ENCODE peak calls at places on chromosome 2, in four cellular contexts. One of them, this sample, is unnamed.
A peak's percentile ranks its signal among the peaks of the same experiment; 100 is the strongest.

GRCh38 chr2:44016282-44016681 is 20.5 kb upstream of the LRPPRC start:
- DNase-seq in GM23248: peak; percentile 49
- DNase-seq in mammary epithelial cell: peak; percentile 30
- DNase-seq in MM.1S: peak; percentile 40
- DNase-seq in this sample: no peak

GRCh38 chr2:169258045-169258601 is 104.2 kb downstream of the LRP2 start:
- DNase-seq in MM.1S: no peak
- DNase-seq in GM23248: no peak
- DNase-seq in mammary epithelial cell: no peak
- DNase-seq in this sample: no peak

GRCh38 chr2:102387763-102388546 is 32.4 kb downstream of the IL18R1 start:
- DNase-seq in MM.1S: no peak
- DNase-seq in mammary epithelial cell: no peak
- DNase-seq in GM23248: no peak
- DNase-seq in this sample: no peak

GRCh38 chr2:109609352-109610024 is 4.3 kb downstream of the SEPTIN10 start:
- DNase-seq in MM.1S: peak; percentile 40
- DNase-seq in mammary epithelial cell: peak; percentile 27
- DNase-seq in GM23248: peak; percentile 72
- DNase-seq in this sample: no peak

GRCh38 chr2:20091305-20091991 is 40.0 kb upstream of the LAPTM4A start:
- DNase-seq in MM.1S: no peak
- DNase-seq in GM23248: peak; percentile 97
- DNase-seq in mammary epithelial cell: peak; percentile 87
- DNase-seq in this sample: peak; percentile 83

GRCh38 chr2:16568998-16569397 is 96.6 kb downstream of the CYRIA start:
- DNase-seq in GM23248: no peak
- DNase-seq in MM.1S: no peak
- DNase-seq in mammary epithelial cell: no peak
- DNase-seq in this sample: no peak

GRCh38 chr2:102523647-102524046 is 50.6 kb downstream of the SLC9A4 start:
- DNase-seq in GM23248: no peak
- DNase-seq in MM.1S: no peak
- DNase-seq in mammary epithelial cell: peak; percentile 33
- DNase-seq in this sample: no peak

GRCh38 chr2:15795426-15795825 is 144.9 kb upstream of the MYCN start:
- DNase-seq in GM23248: no peak
- DNase-seq in mammary epithelial cell: no peak
- DNase-seq in MM.1S: no peak
- DNase-seq in this sample: no peak

GRCh38 chr2:36578343-36579296 is 19.3 kb downstream of the FEZ2 start:
- DNase-seq in mammary epithelial cell: peak; percentile 47
- DNase-seq in MM.1S: peak; percentile 6
- DNase-seq in GM23248: no peak
- DNase-seq in this sample: no peak

GRCh38 chr2:195029804-195030654 is 627.0 kb upstream of the SLC39A10 start:
- DNase-seq in GM23248: no peak
- DNase-seq in mammary epithelial cell: no peak
- DNase-seq in MM.1S: peak; percentile 15
- DNase-seq in this sample: no peak

GRCh38 chr2:10285578-10286198 is 17.0 kb upstream of the HPCAL1 start:
- DNase-seq in MM.1S: no peak
- DNase-seq in mammary epithelial cell: peak; percentile 49
- DNase-seq in GM23248: peak; percentile 78
- DNase-seq in this sample: no peak

GRCh38 chr2:174835797-174836255 is 71.6 kb upstream of the CHRNA1 start:
- DNase-seq in GM23248: peak; percentile 97
- DNase-seq in MM.1S: no peak
- DNase-seq in mammary epithelial cell: peak; percentile 96
- DNase-seq in this sample: peak; percentile 85

GRCh38 chr2:52572469-52572894 is 1195.1 kb upstream of the CHAC2 start:
- DNase-seq in mammary epithelial cell: no peak
- DNase-seq in GM23248: no peak
- DNase-seq in MM.1S: no peak
- DNase-seq in this sample: no peak

GRCh38 chr2:170088776-170089175 is 89.2 kb upstream of the MYO3B start:
- DNase-seq in GM23248: peak; percentile 22
- DNase-seq in MM.1S: no peak
- DNase-seq in mammary epithelial cell: no peak
- DNase-seq in this sample: no peak

GRCh38 chr2:218149865-218150264 is 16.9 kb downstream of the CXCR1 start:
- DNase-seq in GM23248: no peak
- DNase-seq in mammary epithelial cell: no peak
- DNase-seq in MM.1S: no peak
- DNase-seq in this sample: no peak

GRCh38 chr2:86027913-86028762 is 77.5 kb downstream of the POLR1A start:
- DNase-seq in GM23248: no peak
- DNase-seq in MM.1S: no peak
- DNase-seq in mammary epithelial cell: no peak
- DNase-seq in this sample: no peak

GRCh38 chr2:67135201-67135600 is 261.9 kb upstream of the ETAA1 start:
- DNase-seq in mammary epithelial cell: no peak
- DNase-seq in GM23248: no peak
- DNase-seq in MM.1S: no peak
- DNase-seq in this sample: no peak

GRCh38 chr2:209476367-209477191 is 52.7 kb downstream of the MAP2 start:
- DNase-seq in MM.1S: no peak
- DNase-seq in GM23248: no peak
- DNase-seq in mammary epithelial cell: no peak
- DNase-seq in this sample: no peak

GRCh38 chr2:11155326-11156059 is at the start of gene SLC66A3:
- DNase-seq in GM23248: peak; percentile 93
- DNase-seq in MM.1S: peak; percentile 88
- DNase-seq in mammary epithelial cell: peak; percentile 90
- DNase-seq in this sample: no peak

GRCh38 chr2:186576614-186577013 is 13.2 kb upstream of the ITGAV start:
- DNase-seq in mammary epithelial cell: no peak
- DNase-seq in MM.1S: no peak
- DNase-seq in GM23248: peak; percentile 80
- DNase-seq in this sample: no peak

GRCh38 chr2:85589982-85590791 is 5.4 kb upstream of the RNF181 start:
- DNase-seq in MM.1S: no peak
- DNase-seq in mammary epithelial cell: peak; percentile 49
- DNase-seq in GM23248: peak; percentile 94
- DNase-seq in this sample: no peak

GRCh38 chr2:26314243-26314642 is 31.7 kb upstream of the SELENOI start:
- DNase-seq in GM23248: no peak
- DNase-seq in MM.1S: no peak
- DNase-seq in mammary epithelial cell: no peak
- DNase-seq in this sample: no peak

GRCh38 chr2:223528036-223528435 is 74.1 kb downstream of the SCG2 start:
- DNase-seq in GM23248: peak; percentile 90
- DNase-seq in mammary epithelial cell: peak; percentile 82
- DNase-seq in MM.1S: no peak
- DNase-seq in this sample: peak; percentile 41

GRCh38 chr2:218892693-218893348 is 12.2 kb downstream of the WNT10A start:
- DNase-seq in mammary epithelial cell: peak; percentile 53
- DNase-seq in GM23248: peak; percentile 76
- DNase-seq in MM.1S: peak; percentile 93
- DNase-seq in this sample: no peak

GRCh38 chr2:38268691-38269309 is 108.3 kb downstream of the ATL2 start:
- DNase-seq in GM23248: peak; percentile 85
- DNase-seq in MM.1S: no peak
- DNase-seq in mammary epithelial cell: peak; percentile 5
- DNase-seq in this sample: no peak

GRCh38 chr2:122166820-122167219 is 411.4 kb downstream of the TSN start:
- DNase-seq in MM.1S: no peak
- DNase-seq in GM23248: no peak
- DNase-seq in mammary epithelial cell: no peak
- DNase-seq in this sample: no peak

GRCh38 chr2:45047301-45047700 is 38.0 kb upstream of the SIX2 start:
- DNase-seq in GM23248: no peak
- DNase-seq in MM.1S: no peak
- DNase-seq in mammary epithelial cell: no peak
- DNase-seq in this sample: no peak

GRCh38 chr2:144265654-144266053 is 254.3 kb downstream of the ZEB2 start:
- DNase-seq in GM23248: no peak
- DNase-seq in MM.1S: no peak
- DNase-seq in mammary epithelial cell: no peak
- DNase-seq in this sample: no peak

DNA sequence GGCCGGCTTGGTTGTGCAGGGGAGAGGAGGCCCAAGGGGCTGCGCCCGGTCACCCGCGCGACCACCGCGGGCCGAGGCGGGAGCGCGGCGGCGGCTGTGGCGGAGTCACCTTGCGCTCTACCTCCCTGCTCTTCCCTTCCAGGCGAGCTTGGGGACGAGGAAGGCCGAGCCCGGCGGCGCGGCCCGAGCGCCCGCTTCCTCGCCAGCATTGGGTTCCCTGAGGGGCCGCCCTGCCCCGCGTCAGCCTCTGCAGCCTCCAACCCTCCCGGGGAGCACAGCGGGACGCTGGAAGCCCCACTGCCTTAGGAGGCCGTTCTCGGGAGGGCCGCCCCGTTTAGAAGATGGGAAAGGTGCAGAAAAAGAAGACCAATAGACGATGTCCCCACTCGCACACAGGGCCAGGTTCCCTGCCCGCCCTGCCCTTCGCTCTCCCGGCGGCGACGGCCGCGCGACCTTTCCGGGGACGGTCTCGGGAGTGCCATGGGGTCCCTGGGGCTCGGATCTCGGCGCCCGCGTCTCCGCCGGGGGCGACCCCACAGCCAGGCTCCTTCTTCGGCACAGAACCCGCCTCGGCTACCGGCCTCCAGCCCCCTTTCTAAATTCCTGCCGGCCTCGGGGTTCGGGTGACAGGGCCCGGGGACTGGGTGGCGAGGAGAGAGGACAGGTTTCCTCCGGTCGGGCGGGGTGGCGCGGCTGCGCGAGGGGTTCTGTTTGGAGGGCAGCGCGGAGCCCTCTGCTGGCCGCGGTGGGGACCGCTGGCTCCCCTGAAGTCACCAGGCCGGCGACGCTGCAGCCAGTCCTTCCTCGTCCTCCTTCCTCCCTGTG is 85.5 kb downstream of the HS6ST1 start:
- DNase-seq in GM23248: peak; percentile 86
- DNase-seq in mammary epithelial cell: peak; percentile 51
- DNase-seq in MM.1S: peak; percentile 81
- DNase-seq in this sample: peak; percentile 5
- TF ChIP-seq EZH2 in GM23248: no peak
- TF ChIP-seq EZH2 in mammary epithelial cell: no peak
- TF ChIP-seq EZH2 in MM.1S: no peak
- TF ChIP-seq EZH2 in this sample: no peak

GRCh38 chr2:172101707-172102158 is 967 bp downstream of the DLX2 start:
- DNase-seq in GM23248: peak; percentile 70
- DNase-seq in mammary epithelial cell: no peak
- DNase-seq in MM.1S: no peak
- DNase-seq in this sample: no peak

GRCh38 chr2:172102858-172103359 is at the start of gene DLX2:
- DNase-seq in GM23248: peak; percentile 97
- DNase-seq in mammary epithelial cell: peak; percentile 84
- DNase-seq in MM.1S: peak; percentile 94
- DNase-seq in this sample: no peak

GRCh38 chr2:172105715-172106124 is 3.0 kb upstream of the DLX2 start:
- DNase-seq in MM.1S: no peak
- DNase-seq in mammary epithelial cell: no peak
- DNase-seq in GM23248: no peak
- DNase-seq in this sample: no peak

GRCh38 chr2:172102159-172102857 is 392 bp downstream of the DLX2 start:
- DNase-seq in mammary epithelial cell: peak; percentile 71
- DNase-seq in MM.1S: no peak
- DNase-seq in GM23248: peak; percentile 91
- DNase-seq in this sample: no peak

DNA sequence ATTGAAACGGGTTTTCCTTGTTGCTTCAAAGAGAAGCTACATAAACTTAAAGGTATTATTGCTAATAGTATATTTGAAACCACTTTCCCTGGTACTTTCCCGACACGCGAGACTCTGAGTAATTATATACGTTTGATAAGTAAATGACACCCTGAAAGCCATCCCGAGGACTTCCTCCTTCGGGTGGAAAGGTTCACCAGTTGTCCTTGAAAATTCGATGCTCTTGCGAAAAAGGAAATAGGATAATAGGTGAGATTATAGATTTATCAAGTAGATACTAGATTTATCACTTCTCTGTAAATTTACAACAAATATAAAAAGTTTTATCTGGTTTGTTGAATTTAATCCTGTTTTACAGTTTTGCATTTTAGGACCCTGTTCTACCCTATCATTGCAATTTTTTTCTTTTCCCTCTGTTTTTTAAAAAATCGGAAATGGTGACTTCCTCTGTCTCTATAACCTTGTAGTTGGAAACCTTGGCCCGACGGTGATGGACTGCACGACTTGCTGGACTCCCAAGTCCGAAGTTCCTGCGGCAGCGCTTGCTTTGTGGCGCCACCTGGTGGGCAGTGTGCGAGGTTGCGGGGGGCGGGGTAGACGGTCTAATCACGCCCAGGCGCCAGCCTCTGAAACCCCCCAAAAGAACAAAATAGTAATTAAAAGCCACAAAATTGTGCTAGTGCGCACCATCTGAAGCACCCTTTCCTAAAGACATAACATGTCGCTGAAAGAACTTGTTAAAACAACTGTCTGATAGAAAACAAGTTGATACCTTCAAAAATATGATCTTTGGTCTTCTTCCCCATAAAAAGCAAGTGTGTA is 982 bp upstream of the DLX2 start:
- DNase-seq in GM23248: peak; percentile 91
- DNase-seq in mammary epithelial cell: peak; percentile 75
- DNase-seq in MM.1S: peak; percentile 84
- DNase-seq in this sample: no peak
- TF ChIP-seq EZH2 in GM23248: no peak
- TF ChIP-seq EZH2 in mammary epithelial cell: no peak
- TF ChIP-seq EZH2 in MM.1S: no peak
- TF ChIP-seq EZH2 in this sample: no peak

DNA sequence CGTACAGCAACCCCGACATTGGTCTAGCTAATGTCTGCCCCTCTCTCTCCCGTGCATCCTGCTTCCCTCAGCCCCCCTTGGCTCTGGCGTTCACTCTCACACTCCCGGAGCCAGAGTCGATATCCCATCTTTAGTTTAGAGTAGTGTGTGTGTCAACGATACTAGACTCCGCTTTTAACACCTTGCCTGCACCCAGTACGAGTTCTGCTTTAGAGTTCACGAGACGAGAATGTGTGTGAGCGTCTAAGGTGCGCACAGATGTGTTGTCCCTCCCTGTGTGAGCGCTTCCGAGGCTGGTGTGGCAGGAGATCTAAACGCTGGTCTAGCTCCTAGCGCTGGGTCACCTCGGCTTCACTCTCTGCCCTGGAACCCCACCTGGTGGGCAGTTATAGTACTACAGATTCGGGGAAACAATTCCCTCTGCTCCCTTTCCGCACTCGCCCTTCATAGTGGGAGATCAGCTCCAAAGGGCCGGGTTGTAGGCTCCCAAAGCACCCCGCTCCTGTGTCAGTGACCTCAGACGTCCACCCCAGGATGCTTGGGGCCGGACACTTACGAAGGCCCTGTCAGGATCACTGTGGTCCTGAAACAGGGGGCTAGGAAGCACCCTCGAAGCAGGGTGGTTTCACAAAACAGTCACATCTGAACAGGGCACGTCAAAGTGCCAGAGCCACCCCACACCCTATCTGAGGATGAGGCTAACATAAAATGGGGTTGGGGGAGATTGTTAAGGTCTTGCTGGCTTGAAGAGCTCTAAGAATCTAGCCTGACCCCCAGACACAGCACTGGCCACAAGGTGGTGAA is 2.7 kb upstream of the CYP26B1 start:
- DNase-seq in GM23248: peak; percentile 84
- DNase-seq in mammary epithelial cell: peak; percentile 65
- DNase-seq in MM.1S: peak; percentile 80
- DNase-seq in this sample: peak; percentile 38
- TF ChIP-seq EZH2 in GM23248: peak; percentile 60
- TF ChIP-seq EZH2 in mammary epithelial cell: peak; percentile 89
- TF ChIP-seq EZH2 in MM.1S: no peak
- TF ChIP-seq EZH2 in this sample: peak; percentile 69

GRCh38 chr2:237024255-237024654 is 61.4 kb upstream of the COPS8 start:
- DNase-seq in MM.1S: no peak
- DNase-seq in mammary epithelial cell: no peak
- DNase-seq in GM23248: no peak
- DNase-seq in this sample: no peak
- TF ChIP-seq EZH2 in MM.1S: no peak
- TF ChIP-seq EZH2 in mammary epithelial cell: no peak
- TF ChIP-seq EZH2 in GM23248: no peak
- TF ChIP-seq EZH2 in this sample: no peak

This sample was measured in keratinocyte.